ENCODE peak calls at places on chromosomes 7 and 10, in six cellular contexts. C is cardiac muscle cell, V is DND-41, L is dorsolateral prefrontal cortex, F is gastrocnemius medialis, O is endothelial cell of umbilical vein. I is an unnamed sample.
A peak's percentile ranks its signal among the peaks of the same experiment; 100 is the strongest.

GRCh38 chr10:103890194-103890658 is 27.8 kb downstream of the STN1 start:
- DNase-seq in C (no peak), V (no peak), L (no peak), F (no peak), O (peak; percentile 24), I (no peak)

GRCh38 chr7:10889266-10889898 is 84.3 kb upstream of the PHF14 start:
- DNase-seq in C (peak; percentile 58), V (peak; percentile 42), L (no peak), F (no peak), O (peak; percentile 48), I (peak; percentile 50)

GRCh38 chr7:111789880-111790279 is 227.6 kb upstream of the IMMP2L start:
- DNase-seq in C (no peak), V (no peak), L (no peak), F (no peak), O (peak; percentile 28), I (no peak)

GRCh38 chr10:61784354-61785131 is 117.0 kb upstream of the ARID5B start:
- DNase-seq in C (no peak), V (no peak), L (no peak), F (no peak), O (no peak), I (no peak)

GRCh38 chr7:116249969-116250553 is 39.7 kb downstream of the TES start:
- DNase-seq in C (peak; percentile 23), V (peak; percentile 27), L (no peak), F (no peak), O (peak; percentile 69), I (peak; percentile 62)

GRCh38 chr7:151687523-151688235 is 168.0 kb upstream of the RHEB start:
- DNase-seq in C (peak; percentile 48), V (no peak), L (no peak), F (peak; percentile 69), O (peak; percentile 86), I (peak; percentile 91)

GRCh38 chr7:134932707-134933370 is 53.5 kb upstream of the AGBL3 start:
- DNase-seq in C (no peak), V (no peak), L (no peak), F (no peak), O (no peak), I (peak; percentile 92)

GRCh38 chr7:128017460-128017859 is 13.8 kb downstream of the LRRC4 start:
- DNase-seq in C (no peak), V (no peak), L (no peak), F (no peak), O (no peak), I (no peak)

GRCh38 chr10:29324220-29324831 is 35.5 kb downstream of the LYZL1 start:
- DNase-seq in C (peak; percentile 23), V (no peak), L (no peak), F (no peak), O (no peak), I (peak; percentile 76)

GRCh38 chr10:4450981-4451501 is 375.0 kb upstream of the AKR1E2 start:
- DNase-seq in C (no peak), V (peak; percentile 71), L (no peak), F (no peak), O (peak; percentile 96), I (no peak)

GRCh38 chr7:146635200-146636032 is 518.8 kb downstream of the CNTNAP2 start:
- DNase-seq in C (peak; percentile 14), V (no peak), L (no peak), F (no peak), O (no peak), I (no peak)

GRCh38 chr7:44286618-44287487 is 38.5 kb downstream of the CAMK2B start:
- DNase-seq in C (no peak), V (peak; percentile 28), L (peak; percentile 19), F (peak; percentile 23), O (no peak), I (no peak)

GRCh38 chr7:33062023-33062781 is at the start of gene NT5C3A:
- DNase-seq in C (peak; percentile 58), V (peak; percentile 50), L (no peak), F (no peak), O (peak; percentile 48), I (peak; percentile 19)

GRCh38 chr7:104963378-104963990 is 50.5 kb upstream of the KMT2E start:
- DNase-seq in C (no peak), V (no peak), L (no peak), F (no peak), O (no peak), I (no peak)

GRCh38 chr7:20393021-20394015 is 62.6 kb downstream of the ITGB8 start:
- DNase-seq in C (no peak), V (no peak), L (no peak), F (no peak), O (peak; percentile 16), I (no peak)

GRCh38 chr7:102404005-102404861 is 8.1 kb downstream of the PRKRIP1 start:
- DNase-seq in C (peak; percentile 64), V (peak; percentile 36), L (no peak), F (no peak), O (peak; percentile 50), I (peak; percentile 16)

DNA sequence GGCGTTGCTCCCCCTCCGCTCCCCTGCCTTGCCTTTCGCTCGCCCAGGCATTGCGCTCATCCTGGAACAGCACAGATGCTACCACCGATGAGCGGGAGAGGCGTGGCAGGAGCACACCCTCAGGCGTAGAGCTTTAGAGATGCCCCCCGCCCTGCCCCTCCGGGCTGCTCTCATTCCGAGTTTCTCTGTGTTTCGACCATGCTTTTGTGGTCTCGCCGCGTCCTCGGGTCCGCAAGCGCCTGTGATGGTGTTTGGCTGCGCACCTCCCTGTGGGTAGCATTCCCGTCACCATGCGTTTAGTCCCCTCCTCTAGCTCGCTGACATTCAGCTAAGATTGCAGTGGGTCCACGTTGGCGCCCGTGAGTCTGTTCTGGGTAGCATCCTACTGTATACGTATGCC is 18.7 kb downstream of the NOM1 start:
- DNase-seq in C (no peak), V (no peak), L (no peak), F (no peak), O (no peak), I (no peak)
- H3K4me3 ChIP-seq in C (no peak overlapping the region), V (no peak overlapping the region), L (no peak overlapping the region), F (no peak overlapping the region), O (no peak overlapping the region), I (no peak overlapping the region)

GRCh38 chr7:93551063-93551895 is 23.2 kb downstream of the CALCR start:
- DNase-seq in C (peak; percentile 67), V (no peak), L (no peak), F (no peak), O (peak; percentile 54), I (peak; percentile 37)
- TF ChIP-seq CTCF in C (peak; percentile 63), V (peak; percentile 62), L (peak; percentile 27), F (no peak), O (peak; percentile 52), I (peak; percentile 60)

DNA sequence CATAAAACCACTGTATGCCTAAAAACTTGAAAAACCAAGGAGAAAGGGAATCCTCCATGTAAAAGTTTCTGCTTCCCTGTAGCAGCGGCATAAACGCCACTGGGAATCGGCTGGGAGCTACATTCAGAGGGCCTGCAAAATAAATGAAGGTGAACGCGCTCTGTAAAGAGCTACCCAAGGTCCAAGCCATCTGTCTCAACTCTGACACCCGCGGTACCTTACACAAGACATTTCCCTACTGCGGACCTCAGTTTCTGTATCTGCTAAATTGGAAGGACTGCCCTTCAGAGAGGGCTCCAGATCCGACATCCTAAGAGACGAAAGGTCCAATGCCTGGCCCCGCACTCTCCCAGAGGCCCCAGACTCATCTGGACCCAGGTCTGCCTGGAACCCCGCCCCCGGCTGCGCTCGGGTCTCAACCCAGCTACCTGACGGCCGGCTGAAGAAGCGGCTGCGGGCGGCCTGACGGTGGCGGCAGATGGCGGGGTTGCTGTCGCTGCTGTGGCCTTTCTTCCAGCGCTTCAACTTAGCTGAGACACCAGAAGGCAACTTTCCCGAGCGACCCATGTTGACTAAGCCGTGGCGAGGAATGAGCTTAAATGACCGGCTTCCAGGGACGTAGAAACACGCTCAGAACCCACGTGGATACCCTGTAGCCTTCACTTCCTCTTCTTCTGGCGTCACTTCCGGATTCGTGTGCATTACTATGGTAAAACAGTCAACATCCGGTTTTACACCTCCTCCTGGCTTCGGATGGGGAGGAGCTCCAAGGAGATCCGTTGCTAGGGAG is at the start of gene RRP12:
- DNase-seq in C (peak; percentile 97), V (peak; percentile 89), L (peak; percentile 85), F (peak; percentile 88), O (peak; percentile 97), I (peak; percentile 98)
- H3K4me3 ChIP-seq in C (peak within 1 kb of the TSS; percentile 90), V (peak within 1 kb of the TSS; percentile 85), L (peak within 1 kb of the TSS; percentile 85), F (peak within 1 kb of the TSS; percentile 95), O (peak within 1 kb of the TSS; percentile 54), I (peak within 1 kb of the TSS; percentile 93)

GRCh38 chr10:85646312-85646711 is 720.3 kb downstream of the GRID1 start:
- DNase-seq in C (no peak), V (no peak), L (no peak), F (peak; percentile 30), O (peak; percentile 11), I (peak; percentile 47)

GRCh38 chr10:85650791-85651506 is 715.6 kb downstream of the GRID1 start:
- DNase-seq in C (no peak), V (no peak), L (no peak), F (no peak), O (no peak), I (no peak)

GRCh38 chr10:85645851-85646250 is 720.7 kb downstream of the GRID1 start:
- DNase-seq in C (no peak), V (no peak), L (no peak), F (no peak), O (no peak), I (no peak)

GRCh38 chr10:85651507-85651902 is 715.1 kb downstream of the GRID1 start:
- DNase-seq in C (no peak), V (no peak), L (no peak), F (no peak), O (no peak), I (peak; percentile 40)

DNA sequence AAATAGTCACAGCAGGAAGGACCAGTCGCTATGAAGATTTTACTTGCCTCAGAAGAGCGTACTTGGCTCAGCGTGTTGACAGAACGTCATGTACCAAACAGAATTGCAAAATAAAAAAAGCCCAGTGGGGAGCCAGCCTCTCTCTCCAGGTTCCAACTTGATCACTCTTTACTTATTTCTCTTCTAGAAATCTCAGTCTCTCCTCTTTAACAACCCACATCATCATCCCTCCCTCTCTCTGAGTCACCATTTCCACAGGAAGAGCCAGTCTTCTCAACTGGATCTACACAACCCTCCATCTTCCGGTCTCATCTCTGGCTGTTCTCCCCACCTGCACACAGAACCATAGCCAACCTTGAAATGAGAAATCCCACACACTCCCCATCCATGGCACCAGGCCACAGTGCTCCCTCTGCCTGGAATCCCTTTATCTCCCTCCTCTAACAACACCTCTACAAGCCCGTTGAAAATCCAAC is 718.3 kb downstream of the GRID1 start:
- DNase-seq in C (no peak), V (no peak), L (no peak), F (peak; percentile 66), O (no peak), I (peak; percentile 22)
- TF ChIP-seq CTCF in C (no peak), V (no peak), L (no peak), F (no peak), O (no peak), I (no peak)

GRCh38 chr10:110219884-110220283 is 12.5 kb downstream of the MXI1 start:
- DNase-seq in C (no peak), V (no peak), L (no peak), F (no peak), O (no peak), I (no peak)

GRCh38 chr10:110220383-110220782 is 13.0 kb downstream of the MXI1 start:
- DNase-seq in C (no peak), V (no peak), L (peak; percentile 39), F (no peak), O (no peak), I (no peak)

GRCh38 chr10:110221721-110222261 is 14.4 kb downstream of the MXI1 start:
- DNase-seq in C (peak; percentile 89), V (peak; percentile 68), L (peak; percentile 55), F (peak; percentile 86), O (peak; percentile 48), I (peak; percentile 92)

GRCh38 chr10:110222896-110223675 is 15.7 kb downstream of the MXI1 start:
- DNase-seq in C (no peak), V (no peak), L (no peak), F (no peak), O (no peak), I (no peak)

GRCh38 chr10:110221044-110221720 is 13.8 kb downstream of the MXI1 start:
- DNase-seq in C (no peak), V (no peak), L (no peak), F (no peak), O (no peak), I (no peak)
- H3K4me3 ChIP-seq in C (no peak overlapping the region), V (no peak overlapping the region), L (peak overlapping the region; percentile 58), F (peak overlapping the region; percentile 51), O (no peak overlapping the region), I (peak overlapping the region; percentile 58)